ENCODE peak calls at places on chromosomes 1 and 21, in nine cellular contexts. M is naive B cell; T is activated gamma-delta T cell treated with anti-CD3 and anti-CD28 coated beads, Interleukin-2, amount 50 U/mL, for 16 hours; S is NCI-H2081; C is fibroblast of mammary gland; G is CD8-positive, alpha-beta memory T cell; B is NCI-H2171 treated with DMSO at 0.1 percent for 48 hours; X is T-helper 1 cell; K is AML-193. P is an unnamed sample.

GRCh38 chr1:6185151-6185550 is 5.0 kb upstream of the CHD5 start:
- DNase-seq in S (no peak), T (no peak), C (peak), B (no peak), G (no peak), M (no peak), K (no peak), X (no peak), P (no peak)

GRCh38 chr21:44931137-44931500 is 8.7 kb upstream of the SLX9 start:
- DNase-seq in S (no peak), K (peak), X (no peak), M (peak), B (peak), T (no peak), C (peak), G (peak), P (no peak)

GRCh38 chr1:246597340-246597739 is 31.1 kb downstream of the CNST start:
- DNase-seq in S (peak), X (no peak), G (no peak), B (no peak), T (no peak), M (no peak), C (peak), K (no peak), P (no peak)

GRCh38 chr1:44119525-44119924 is 904 bp downstream of the KLF17 start:
- DNase-seq in B (no peak), S (peak), M (no peak), K (no peak), C (no peak), T (no peak), X (no peak), G (no peak), P (no peak)

GRCh38 chr1:155979525-155980343 is 1.4 kb upstream of the ARHGEF2 start:
- DNase-seq in K (no peak), B (no peak), T (no peak), S (no peak), C (no peak), X (no peak), M (no peak), G (no peak), P (no peak)

GRCh38 chr1:11671205-11671543 is 7.2 kb downstream of the FBXO6 start:
- DNase-seq in M (no peak), K (no peak), T (no peak), B (no peak), C (no peak), S (no peak), X (no peak), G (no peak), P (no peak)

GRCh38 chr1:174740248-174740990 is 259.3 kb upstream of the CACYBP start:
- DNase-seq in G (no peak), T (no peak), B (no peak), C (peak), S (no peak), K (peak), X (no peak), M (no peak), P (no peak)

GRCh38 chr1:11681071-11681771 is at the start of gene MAD2L2:
- DNase-seq in B (peak), X (peak), G (peak), M (peak), S (peak), K (peak), T (peak), C (peak), P (peak)

GRCh38 chr1:83583351-83584014 is 415.4 kb downstream of the TTLL7 start:
- DNase-seq in B (peak), S (peak), M (no peak), G (no peak), C (peak), T (no peak), K (no peak), X (peak), P (no peak)

GRCh38 chr1:160911441-160911840 is 26.5 kb upstream of the ITLN1 start:
- DNase-seq in X (no peak), S (no peak), C (no peak), T (no peak), K (no peak), G (no peak), B (no peak), M (no peak), P (no peak)

GRCh38 chr1:98005326-98006010 is 84.6 kb upstream of the DPYD start:
- DNase-seq in M (no peak), C (no peak), B (no peak), X (no peak), G (no peak), S (no peak), K (no peak), T (no peak), P (no peak)

GRCh38 chr1:99727575-99728190 is 38.8 kb downstream of the FRRS1 start:
- DNase-seq in G (no peak), K (no peak), C (peak), M (no peak), S (no peak), X (no peak), B (no peak), T (no peak), P (no peak)

GRCh38 chr1:157963713-157964112 is 29.7 kb upstream of the KIRREL1 start:
- DNase-seq in M (peak), C (peak), K (peak), T (peak), B (peak), G (peak), X (peak), S (peak), P (peak)

GRCh38 chr1:204348722-204349121 is 11.0 kb downstream of the PLEKHA6 start:
- DNase-seq in M (no peak), X (no peak), T (no peak), B (peak), K (no peak), G (no peak), S (no peak), C (peak), P (peak)

GRCh38 chr1:243270097-243270864 is 14.4 kb downstream of the SDCCAG8 start:
- DNase-seq in G (no peak), X (no peak), S (no peak), K (no peak), C (no peak), B (no peak), T (no peak), M (no peak), P (no peak)

GRCh38 chr1:193593355-193593874 is 407.0 kb upstream of the B3GALT2 start:
- DNase-seq in T (no peak), S (no peak), C (no peak), M (no peak), X (no peak), G (no peak), B (no peak), K (no peak), P (no peak)

GRCh38 chr1:6083801-6084467 is 38.2 kb downstream of the KCNAB2 start:
- DNase-seq in S (no peak), X (no peak), T (no peak), M (no peak), G (no peak), K (no peak), B (peak), C (peak), P (peak)

GRCh38 chr1:54854376-54855020 is 32.5 kb downstream of the DHCR24 start:
- DNase-seq in M (no peak), B (no peak), S (no peak), T (no peak), C (no peak), G (no peak), X (no peak), K (no peak), P (no peak)

GRCh38 chr1:10429868-10430215 is 391 bp upstream of the CENPS start:
- DNase-seq in M (no peak), B (no peak), C (peak), G (peak), T (no peak), S (no peak), K (no peak), X (no peak), P (no peak)

GRCh38 chr21:45615145-45615711 is 28.3 kb upstream of the PCBP3 start:
- DNase-seq in K (no peak), S (no peak), B (no peak), G (peak), X (peak), C (peak), T (peak), M (peak), P (peak)

GRCh38 chr1:89890085-89890754 is 69.4 kb downstream of the LRRC8D start:
- DNase-seq in K (no peak), S (no peak), T (no peak), B (no peak), X (no peak), C (peak), M (no peak), G (no peak), P (no peak)

GRCh38 chr1:214259353-214259982 is 21.5 kb upstream of the SMYD2 start:
- DNase-seq in M (no peak), T (no peak), K (peak), G (no peak), C (peak), B (no peak), X (peak), S (no peak), P (no peak)

GRCh38 chr21:34946385-34947121 is 102.5 kb downstream of the RUNX1 start:
- DNase-seq in T (no peak), M (peak), S (no peak), B (no peak), X (no peak), G (no peak), C (no peak), K (peak), P (no peak)

GRCh38 chr1:102586022-102586421 is 522.3 kb downstream of the COL11A1 start:
- DNase-seq in G (no peak), X (no peak), B (no peak), S (no peak), K (no peak), T (no peak), C (no peak), M (no peak), P (no peak)

GRCh38 chr1:2378956-2379732 is 12.2 kb downstream of the MORN1 start:
- DNase-seq in T (no peak), K (no peak), M (no peak), S (no peak), X (no peak), G (no peak), C (no peak), B (no peak), P (no peak)

GRCh38 chr1:200550367-200550766 is 70.2 kb downstream of the KIF14 start:
- DNase-seq in G (no peak), S (no peak), C (no peak), B (no peak), M (no peak), K (no peak), T (no peak), X (no peak), P (no peak)

GRCh38 chr21:28639742-28640141 is 352.9 kb downstream of the LTN1 start:
- DNase-seq in S (no peak), C (peak), B (no peak), G (no peak), K (no peak), M (no peak), T (no peak), X (no peak), P (no peak)

P was measured in NCI-H2227 treated with DMSO at 0.1 percent for 48 hours.